ENCODE peak calls at places on chromosome 18, in nine cellular contexts. O is activated CD4-positive, alpha-beta T cell treated with anti-CD3 and anti-CD28 coated beads for 1 hour; Y is tibial artery; L is lower lobe of right lung; Z is activated gamma-delta T cell treated with Interleukin-2 at 50 U/mL for 16 hours; H is stimulated activated CD4-positive, alpha-beta T cell treated with anti-CD3 and anti-CD28 coated beads, Interleukin-2, amount 100 ng/mL, for 48 hours; K is mesothelial cell of epicardium; N is RWPE1; V is CD8-positive, alpha-beta memory T cell. C is an unnamed sample.

GRCh38 chr18:5476961-5477800 is 66.6 kb downstream of the EPB41L3 start:
- DNase-seq in L (no peak), Y (no peak), K (no peak), Z (no peak), N (no peak), V (no peak), H (no peak), O (no peak), C (no peak)

GRCh38 chr18:75214766-75215515 is 4.3 kb downstream of the TSHZ1 start:
- DNase-seq in K (no peak), H (no peak), V (no peak), N (no peak), Y (no peak), Z (no peak), L (no peak), O (no peak), C (no peak)

GRCh38 chr18:75612491-75612890 is 185.0 kb upstream of the SMIM21 start:
- DNase-seq in N (no peak), Z (no peak), K (no peak), H (no peak), O (no peak), V (no peak), Y (no peak), L (no peak), C (no peak)

GRCh38 chr18:11004951-11005350 is 144.4 kb downstream of the PIEZO2 start:
- DNase-seq in V (no peak), H (no peak), Z (no peak), K (no peak), L (no peak), O (no peak), Y (no peak), N (no peak), C (no peak)

GRCh38 chr18:13159579-13159978 is 59.0 kb upstream of the LDLRAD4 start:
- DNase-seq in Z (no peak), O (no peak), V (peak; percentile 65), Y (no peak), K (no peak), L (no peak), N (peak; percentile 63), H (no peak), C (peak; percentile 20)

GRCh38 chr18:54181856-54182612 is 42.4 kb downstream of the MBD2 start:
- DNase-seq in O (no peak), Y (no peak), L (no peak), H (no peak), V (no peak), N (no peak), Z (no peak), K (no peak), C (no peak)

GRCh38 chr18:68735498-68736343 is 20.8 kb upstream of the TMX3 start:
- DNase-seq in O (no peak), N (peak; percentile 42), V (peak; percentile 31), L (no peak), K (no peak), Y (no peak), Z (no peak), H (no peak), C (peak; percentile 55)

GRCh38 chr18:11324956-11325873 is 175.8 kb upstream of the PIEZO2 start:
- DNase-seq in V (no peak), Y (no peak), H (no peak), L (no peak), K (no peak), N (peak; percentile 22), Z (no peak), O (no peak), C (no peak)

GRCh38 chr18:28581503-28582169 is 404.7 kb upstream of the CDH2 start:
- DNase-seq in H (no peak), V (no peak), K (no peak), O (no peak), L (no peak), N (no peak), Y (no peak), Z (no peak), C (no peak)

GRCh38 chr18:22634464-22634863 is 216.7 kb upstream of the CTAGE1 start:
- DNase-seq in H (no peak), K (no peak), N (no peak), Y (no peak), L (no peak), V (no peak), O (no peak), Z (no peak), C (no peak)

GRCh38 chr18:48825101-48825745 is 125.5 kb downstream of the SMAD7 start:
- DNase-seq in Y (peak; percentile 53), N (no peak), Z (no peak), V (no peak), L (peak; percentile 10), K (peak; percentile 36), H (no peak), O (no peak), C (no peak)

GRCh38 chr18:48994044-48994651 is 43.4 kb upstream of the SMAD7 start:
- DNase-seq in Y (no peak), L (peak; percentile 77), H (no peak), K (no peak), O (no peak), V (no peak), N (no peak), Z (no peak), C (no peak)

GRCh38 chr18:6994719-6995430 is 122.7 kb downstream of the LAMA1 start:
- DNase-seq in V (no peak), Z (no peak), K (no peak), H (no peak), O (no peak), Y (no peak), L (no peak), N (peak; percentile 69), C (no peak)

GRCh38 chr18:59835656-59836379 is 64.0 kb upstream of the PMAIP1 start:
- DNase-seq in Y (no peak), K (no peak), O (no peak), H (no peak), N (no peak), V (no peak), Z (no peak), L (no peak), C (no peak)

GRCh38 chr18:9774150-9774549 is 66.0 kb downstream of the RAB31 start:
- DNase-seq in L (no peak), O (no peak), N (no peak), V (no peak), Z (no peak), H (no peak), Y (no peak), K (no peak), C (no peak)

GRCh38 chr18:62717850-62718229 is 2.5 kb downstream of the PHLPP1 start:
- DNase-seq in K (no peak), O (no peak), N (no peak), H (no peak), Z (no peak), Y (no peak), L (no peak), V (no peak), C (no peak)

GRCh38 chr18:44513233-44513632 is 167.5 kb upstream of the SETBP1 start:
- DNase-seq in H (no peak), L (no peak), Z (no peak), N (no peak), Y (no peak), V (no peak), O (no peak), K (no peak), C (no peak)

GRCh38 chr18:56532176-56532840 is 106.1 kb downstream of the TXNL1 start:
- DNase-seq in N (no peak), Z (no peak), H (no peak), V (no peak), O (no peak), K (no peak), L (no peak), Y (no peak), C (no peak)

GRCh38 chr18:71902482-71902881 is 641.7 kb downstream of the CBLN2 start:
- DNase-seq in Y (no peak), L (no peak), V (no peak), H (no peak), N (no peak), Z (no peak), O (no peak), K (no peak), C (no peak)

GRCh38 chr18:2971741-2972552 is 41.0 kb downstream of the LPIN2 start:
- DNase-seq in V (peak; percentile 58), Y (no peak), O (peak; percentile 49), L (peak; percentile 81), H (peak; percentile 59), Z (peak; percentile 57), N (no peak), K (no peak), C (no peak)

GRCh38 chr18:808086-808485 is 4.0 kb downstream of the YES1 start:
- DNase-seq in H (no peak), Z (no peak), Y (no peak), K (no peak), O (no peak), V (no peak), N (no peak), L (no peak), C (no peak)

GRCh38 chr18:40037386-40037785 is 1917.6 kb upstream of the PIK3C3 start:
- DNase-seq in Z (no peak), L (no peak), O (no peak), V (no peak), K (no peak), H (no peak), Y (no peak), N (no peak), C (no peak)

GRCh38 chr18:9771261-9771976 is 63.3 kb downstream of the RAB31 start:
- DNase-seq in Z (peak; percentile 43), V (no peak), O (peak; percentile 13), Y (peak; percentile 90), H (peak; percentile 68), L (peak; percentile 86), N (peak; percentile 64), K (peak; percentile 88), C (no peak)

GRCh38 chr18:22065311-22065710 is 104.1 kb upstream of the GATA6 start:
- DNase-seq in Z (no peak), K (no peak), H (no peak), Y (no peak), O (no peak), N (no peak), V (no peak), L (no peak), C (no peak)

GRCh38 chr18:49258938-49259337 is 201.5 kb downstream of the DYM start:
- DNase-seq in K (no peak), L (no peak), Z (no peak), Y (no peak), V (no peak), O (no peak), N (no peak), H (no peak), C (no peak)